ENCODE peak calls at places on chromosomes 11 and 22, in four cellular contexts. C is IMR-90; X is HCT116; J is activated CD4-positive, alpha-beta T cell treated with anti-CD3 and anti-CD28 coated beads for 36 hours. Z is an unnamed sample.

GRCh38 chr11:105344938-105345337 is 205.4 kb upstream of the CARD18 start:
- ATAC-seq in C (no peak), X (no peak), J (no peak), Z (no peak)

GRCh38 chr11:123020968-123021367 is 39.3 kb upstream of the BSX start:
- ATAC-seq in J (peak), X (peak), C (peak), Z (peak)

GRCh38 chr11:66495401-66495844 is 15.0 kb upstream of the BBS1 start:
- ATAC-seq in C (no peak), X (peak), J (no peak), Z (no peak)

GRCh38 chr11:75945925-75946324 is 130.9 kb downstream of the UVRAG start:
- ATAC-seq in J (no peak), X (no peak), C (no peak), Z (no peak)

GRCh38 chr11:20014067-20014402 is 146.2 kb downstream of the DBX1 start:
- ATAC-seq in C (no peak), X (no peak), J (no peak), Z (no peak)

GRCh38 chr11:70020336-70021214 is 57.5 kb upstream of the ANO1 start:
- ATAC-seq in C (peak), X (no peak), J (no peak), Z (no peak)

GRCh38 chr11:2213384-2213842 is 41.8 kb upstream of the TH start:
- ATAC-seq in J (peak), C (no peak), X (no peak), Z (no peak)

GRCh38 chr11:116427337-116427902 is 345.4 kb downstream of the BUD13 start:
- ATAC-seq in C (no peak), J (no peak), X (no peak), Z (no peak)

GRCh38 chr11:92204731-92205130 is 19.9 kb upstream of the FAT3 start:
- ATAC-seq in J (no peak), X (no peak), C (no peak), Z (no peak)

GRCh38 chr22:50343541-50343935 is 411 bp downstream of the PPP6R2 start:
- ATAC-seq in J (no peak), C (no peak), X (no peak), Z (no peak)

GRCh38 chr11:12285106-12285505 is 92.3 kb upstream of the PARVA start:
- ATAC-seq in C (peak), X (no peak), J (no peak), Z (peak)

GRCh38 chr11:66454828-66455227 is 11.9 kb upstream of the PELI3 start:
- ATAC-seq in X (no peak), J (no peak), C (no peak), Z (no peak)

GRCh38 chr22:25557218-25557617 is 7.3 kb upstream of the GRK3 start:
- ATAC-seq in J (no peak), C (no peak), X (no peak), Z (no peak)

GRCh38 chr11:7524831-7525230 is 11.0 kb downstream of the PPFIBP2 start:
- ATAC-seq in X (no peak), C (no peak), J (no peak), Z (no peak)

GRCh38 chr11:96156379-96156722 is 186.6 kb downstream of the MAML2 start:
- ATAC-seq in X (no peak), J (no peak), C (peak), Z (no peak)

GRCh38 chr22:45200862-45201511 is 37.3 kb downstream of the NUP50 start:
- ATAC-seq in C (peak), X (no peak), J (no peak), Z (no peak)

GRCh38 chr22:31923166-31923565 is 21.2 kb upstream of the YWHAH start:
- ATAC-seq in X (no peak), J (no peak), C (no peak), Z (no peak)

GRCh38 chr11:19557720-19558140 is 154.9 kb upstream of the NAV2 start:
- ATAC-seq in J (peak), C (peak), X (peak), Z (peak)

GRCh38 chr11:130861283-130861682 is 55.0 kb downstream of the SNX19 start:
- ATAC-seq in J (no peak), X (no peak), C (no peak), Z (no peak)

GRCh38 chr11:72599325-72600117 is 74.7 kb downstream of the PDE2A start:
- ATAC-seq in X (peak), J (peak), C (no peak), Z (peak)

GRCh38 chr11:130544266-130544665 is 95.8 kb downstream of the ADAMTS15 start:
- ATAC-seq in C (no peak), J (no peak), X (no peak), Z (no peak)

GRCh38 chr11:1502168-1502955 is 15.8 kb upstream of the MOB2 start:
- ATAC-seq in C (no peak), J (no peak), X (no peak), Z (no peak)

Z was measured in SK-N-SH treated with all-trans-retinoic acid at 6 μM for 48 hours.